ENCODE peak calls at places on chromosomes 6 and 20, in six cellular contexts. S is OCI-LY7, V is prostate gland, P is adrenal gland, R is kidney, Y is tibial artery. B is an unnamed sample.

GRCh38 chr20:14518648-14519047 is 181.2 kb upstream of the FLRT3 start:
- DNase-seq in V (no peak), R (no peak), P (no peak), Y (no peak), S (no peak), B (no peak)

GRCh38 chr6:47419621-47420020 is 58.0 kb upstream of the CD2AP start:
- DNase-seq in S (no peak), R (no peak), V (no peak), Y (no peak), P (no peak), B (no peak)

GRCh38 chr20:59745716-59746115 is 141.4 kb downstream of the PHACTR3 start:
- DNase-seq in V (no peak), S (no peak), R (no peak), Y (no peak), P (no peak), B (no peak)

GRCh38 chr6:9397981-9398559 is 962.7 kb upstream of the SLC35B3 start:
- DNase-seq in S (no peak), P (no peak), Y (no peak), R (no peak), V (peak; percentile 78), B (no peak)

GRCh38 chr20:62691485-62691884 is 17.2 kb upstream of the NTSR1 start:
- DNase-seq in R (no peak), P (no peak), V (no peak), Y (no peak), S (no peak), B (no peak)

GRCh38 chr6:95685817-95686216 is 108.5 kb downstream of the MANEA start:
- DNase-seq in P (no peak), R (no peak), V (no peak), Y (no peak), S (no peak), B (no peak)

GRCh38 chr6:151263035-151263434 is 23.3 kb downstream of the AKAP12 start:
- DNase-seq in R (no peak), P (no peak), Y (no peak), V (no peak), S (no peak), B (no peak)

GRCh38 chr6:166775180-166775922 is 148.3 kb upstream of the RPS6KA2 start:
- DNase-seq in S (peak; percentile 83), P (peak; percentile 61), R (no peak), Y (no peak), V (peak; percentile 39), B (no peak)

GRCh38 chr6:17867880-17868279 is 119.6 kb downstream of the KIF13A start:
- DNase-seq in V (no peak), S (no peak), P (no peak), Y (no peak), R (no peak), B (no peak)

GRCh38 chr6:42526616-42527015 is 37.2 kb upstream of the UBR2 start:
- DNase-seq in P (no peak), Y (no peak), V (no peak), S (no peak), R (no peak), B (no peak)

GRCh38 chr20:32333181-32333987 is 24.7 kb upstream of the ASXL1 start:
- DNase-seq in P (no peak), V (no peak), Y (no peak), S (no peak), R (no peak), B (no peak)

GRCh38 chr6:44268095-44268628 is 2.1 kb upstream of the TMEM151B start:
- DNase-seq in P (no peak), S (peak; percentile 68), Y (no peak), R (no peak), V (peak; percentile 43), B (no peak)

GRCh38 chr6:19477563-19477962 is 359.6 kb upstream of the ID4 start:
- DNase-seq in P (no peak), Y (no peak), S (no peak), V (no peak), R (no peak), B (no peak)

GRCh38 chr6:37418727-37419126 is 14.3 kb upstream of the CMTR1 start:
- DNase-seq in V (no peak), R (no peak), S (no peak), P (no peak), Y (no peak), B (no peak)

GRCh38 chr20:51428451-51429143 is 113.9 kb downstream of the NFATC2 start:
- DNase-seq in Y (peak; percentile 76), S (no peak), P (no peak), V (no peak), R (peak; percentile 74), B (no peak)

GRCh38 chr6:128712898-128713297 is 170.0 kb upstream of the LAMA2 start:
- DNase-seq in V (no peak), S (no peak), Y (no peak), P (no peak), R (no peak), B (no peak)

GRCh38 chr6:12113190-12113578 is 101.1 kb downstream of the HIVEP1 start:
- DNase-seq in S (no peak), Y (no peak), V (no peak), P (no peak), R (no peak), B (no peak)

GRCh38 chr6:51515052-51515402 is 572.4 kb downstream of the PKHD1 start:
- DNase-seq in R (no peak), P (no peak), V (no peak), Y (no peak), S (no peak), B (no peak)

GRCh38 chr6:156869986-156870398 is 92.8 kb downstream of the ARID1B start:
- DNase-seq in V (no peak), R (no peak), P (no peak), S (no peak), Y (no peak), B (no peak)

GRCh38 chr20:21302645-21303060 is 478 bp upstream of the XRN2 start:
- DNase-seq in V (no peak), S (no peak), Y (no peak), R (no peak), P (no peak), B (no peak)

GRCh38 chr6:95431637-95432228 is 145.6 kb upstream of the MANEA start:
- DNase-seq in P (peak; percentile 19), V (peak; percentile 35), R (no peak), S (peak; percentile 42), Y (no peak), B (no peak)

GRCh38 chr6:151495380-151495779 is 1.6 kb downstream of the CCDC170 start:
- DNase-seq in S (no peak), R (peak; percentile 18), P (no peak), V (no peak), Y (no peak), B (no peak)

GRCh38 chr20:43458422-43458924 is 777 bp downstream of the SRSF6 start:
- DNase-seq in S (no peak), R (no peak), P (peak; percentile 41), Y (no peak), V (no peak), B (no peak)

GRCh38 chr6:143594647-143595046 is 83.1 kb upstream of the PHACTR2 start:
- DNase-seq in P (peak; percentile 52), Y (no peak), R (no peak), S (no peak), V (no peak), B (no peak)

GRCh38 chr20:17645546-17646208 is 36.4 kb downstream of the RRBP1 start:
- DNase-seq in S (no peak), V (no peak), Y (no peak), P (peak; percentile 8), R (peak; percentile 61), B (no peak)

GRCh38 chr6:104527311-104527710 is 332.4 kb downstream of the HACE1 start:
- DNase-seq in P (peak; percentile 13), V (no peak), R (no peak), Y (no peak), S (no peak), B (no peak)

GRCh38 chr6:159973951-159974350 is 5.1 kb downstream of the IGF2R start:
- DNase-seq in S (no peak), V (no peak), P (no peak), R (no peak), Y (no peak), B (no peak)

GRCh38 chr20:3092611-3093379 is 8.3 kb upstream of the AVP start:
- DNase-seq in V (no peak), S (no peak), P (no peak), R (no peak), Y (no peak), B (no peak)
- H3K4me3 ChIP-seq in V (no peak overlapping the region), S (no peak overlapping the region), P (no peak overlapping the region), R (no peak overlapping the region), Y (no peak overlapping the region), B (peak overlapping the region; percentile 53)

GRCh38 chr20:658731-659291 is 5.8 kb upstream of the SRXN1 start:
- DNase-seq in Y (no peak), R (no peak), S (no peak), P (no peak), V (no peak), B (no peak)
- H3K27ac ChIP-seq in Y (no peak overlapping the region), R (no peak overlapping the region), S (no peak overlapping the region), P (no peak overlapping the region), V (no peak overlapping the region), B (no peak overlapping the region)

GRCh38 chr6:78835817-78836216 is 31.5 kb upstream of the IRAK1BP1 start:
- DNase-seq in R (no peak), Y (no peak), S (no peak), P (no peak), V (no peak), B (no peak)
- TF ChIP-seq CTCF in R (no peak), Y (no peak), S (peak; percentile 35), P (peak; percentile 33), V (no peak), B (peak; percentile 11)

GRCh38 chr20:6007094-6007528 is 46.7 kb downstream of the LRRN4 start:
- DNase-seq in R (no peak), P (no peak), S (peak; percentile 17), V (no peak), Y (no peak), B (no peak)

GRCh38 chr20:6008254-6008653 is 45.6 kb downstream of the LRRN4 start:
- DNase-seq in S (no peak), P (peak; percentile 77), R (no peak), Y (peak; percentile 83), V (peak; percentile 58), B (peak; percentile 50)

GRCh38 chr20:6006603-6006949 is 47.3 kb downstream of the LRRN4 start:
- DNase-seq in S (no peak), R (no peak), P (peak; percentile 9), Y (no peak), V (peak; percentile 6), B (no peak)

GRCh38 chr20:6012166-6012565 is 41.7 kb downstream of the LRRN4 start:
- DNase-seq in P (no peak), R (no peak), Y (no peak), S (no peak), V (no peak), B (no peak)

DNA sequence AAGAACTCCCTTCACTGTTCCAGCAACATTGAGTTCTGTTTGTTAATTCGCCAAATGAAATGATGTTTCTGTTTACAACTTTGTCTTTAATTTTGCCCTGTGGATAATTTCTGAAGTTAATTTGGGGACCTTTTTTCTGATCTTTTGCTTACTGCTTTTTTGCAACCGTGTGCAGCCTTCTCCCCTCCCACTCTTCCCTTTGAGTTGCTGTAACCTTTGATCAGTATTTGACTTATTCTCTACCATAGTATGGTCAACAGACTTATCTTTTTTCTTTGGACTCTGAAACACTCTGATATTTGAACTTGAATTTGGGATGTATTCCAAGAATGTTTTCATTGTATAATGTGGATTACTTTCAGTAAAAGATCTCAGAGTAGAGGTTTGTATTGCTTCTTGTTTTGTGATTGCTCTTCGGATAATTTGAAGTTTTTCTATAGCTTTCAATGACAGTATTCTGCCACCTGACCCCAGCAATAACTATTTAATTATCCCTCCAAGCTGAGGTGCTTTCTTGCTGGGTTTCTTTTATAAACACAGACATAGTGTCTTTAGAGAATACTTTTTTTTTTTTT is 46.2 kb downstream of the LRRN4 start:
- DNase-seq in S (no peak), P (no peak), V (no peak), Y (no peak), R (no peak), B (no peak)
- H3K4me3 ChIP-seq in S (peak overlapping the region; percentile 99), P (no peak overlapping the region), V (no peak overlapping the region), Y (peak overlapping the region; percentile 81), R (peak overlapping the region; percentile 87), B (peak overlapping the region; percentile 94)

B was measured in thoracic aorta.